ENCODE peak calls at places on chromosomes 16 and 17, in four cellular contexts. H, C, O and E are unnamed samples.

GRCh38 chr16:12904041-12904671 is 2.8 kb downstream of the SHISA9 start:
- DNase-seq in O (no peak), C (no peak), H (no peak), E (no peak)

GRCh38 chr17:15262291-15263205 is 2.6 kb downstream of the PMP22 start:
- DNase-seq in C (peak; percentile 95), H (peak; percentile 35), O (no peak), E (peak; percentile 96)

GRCh38 chr17:50123649-50124349 is 6.2 kb downstream of the SAMD14 start:
- DNase-seq in C (no peak), O (no peak), H (no peak), E (no peak)

GRCh38 chr16:16045879-16046278 is 96.5 kb downstream of the ABCC1 start:
- DNase-seq in O (no peak), H (no peak), C (no peak), E (no peak)

GRCh38 chr17:48505788-48506187 is 25.0 kb downstream of the HOXB1 start:
- DNase-seq in H (no peak), C (no peak), O (no peak), E (no peak)

GRCh38 chr17:73628642-73629552 is 15.3 kb downstream of the SDK2 start:
- DNase-seq in O (no peak), H (no peak), C (no peak), E (peak; percentile 25)

GRCh38 chr16:12766853-12767252 is 36.8 kb downstream of the CPPED1 start:
- DNase-seq in H (no peak), O (no peak), C (no peak), E (no peak)

GRCh38 chr17:18194804-18195203 is 11.2 kb downstream of the ALKBH5 start:
- DNase-seq in H (no peak), C (no peak), O (no peak), E (no peak)

GRCh38 chr16:57903656-57904055 is 67.3 kb downstream of the CNGB1 start:
- DNase-seq in H (no peak), C (peak; percentile 72), O (no peak), E (no peak)

GRCh38 chr17:39926588-39927100 is 757 bp downstream of the ORMDL3 start:
- DNase-seq in C (peak; percentile 85), H (peak; percentile 45), O (peak; percentile 39), E (peak; percentile 67)

GRCh38 chr17:6749519-6749918 is 6.3 kb upstream of the XAF1 start:
- DNase-seq in H (no peak), O (no peak), C (no peak), E (no peak)

GRCh38 chr17:50103941-50104340 is 8.8 kb downstream of the PDK2 start:
- DNase-seq in C (no peak), O (no peak), H (no peak), E (no peak)

GRCh38 chr17:12597895-12598294 is 67.8 kb upstream of the MYOCD start:
- DNase-seq in H (no peak), O (no peak), C (no peak), E (no peak)

GRCh38 chr17:44193326-44194084 is 6.2 kb downstream of the ATXN7L3 start:
- DNase-seq in O (no peak), C (no peak), H (no peak), E (no peak)

GRCh38 chr16:11585460-11586374 is 1.0 kb downstream of the LITAF start:
- DNase-seq in O (no peak), H (peak; percentile 49), C (peak; percentile 82), E (peak; percentile 60)

GRCh38 chr17:46071796-46072195 is 72.7 kb downstream of the STH start:
- DNase-seq in O (no peak), C (no peak), H (no peak), E (no peak)

GRCh38 chr16:85715169-85716015 is 26.6 kb upstream of the GINS2 start:
- DNase-seq in O (no peak), H (no peak), C (no peak), E (no peak)

GRCh38 chr16:7888421-7888820 is 555.8 kb downstream of the RBFOX1 start:
- DNase-seq in O (no peak), H (no peak), C (no peak), E (no peak)

GRCh38 chr17:29138991-29139682 is 41.1 kb downstream of the MYO18A start:
- DNase-seq in C (no peak), H (peak; percentile 78), O (no peak), E (no peak)
- H3K4me3 ChIP-seq in C (peak overlapping the region; percentile 35), H (peak overlapping the region; percentile 50), O (peak overlapping the region; percentile 73), E (no peak overlapping the region)

DNA sequence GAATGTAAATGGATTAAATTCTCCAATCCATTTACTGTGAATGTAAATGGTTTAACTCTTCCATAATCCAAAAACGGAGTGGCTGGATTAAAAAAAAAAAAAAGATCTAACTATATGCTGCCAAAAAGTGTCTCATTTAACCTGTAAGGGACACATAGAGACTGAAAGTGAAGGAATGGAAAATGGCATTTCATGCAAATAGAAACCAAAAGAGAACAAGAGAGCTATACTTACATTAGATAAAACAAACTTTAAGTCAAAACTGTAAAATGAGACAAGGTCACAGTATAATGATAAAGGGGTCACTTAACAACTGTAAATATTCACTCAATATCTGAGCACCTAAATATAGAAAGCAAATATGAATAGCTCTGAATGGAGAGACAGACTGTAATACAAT is 36.6 kb downstream of the CDR2 start:
- DNase-seq in C (no peak), H (no peak), O (no peak), E (no peak)
- H3K9me3 ChIP-seq in C (peaks cover 2% of the 10 kb centered on the region), H (no peaks in the 10 kb centered on the region), O (peaks cover 5% of the 10 kb centered on the region), E (no peaks in the 10 kb centered on the region)

GRCh38 chr17:33112763-33113162 is 121.1 kb downstream of the SPACA3 start:
- DNase-seq in O (no peak), C (no peak), H (no peak), E (no peak)
- H3K27ac ChIP-seq in O (no peak overlapping the region), C (no peak overlapping the region), H (no peak overlapping the region), E (no peak overlapping the region)

GRCh38 chr17:81489986-81490598 is 22.5 kb downstream of the ACTG1 start:
- DNase-seq in O (no peak), H (no peak), C (no peak), E (no peak)
- H3K4me3 ChIP-seq in O (no peak overlapping the region), H (no peak overlapping the region), C (no peak overlapping the region), E (no peak overlapping the region)

DNA sequence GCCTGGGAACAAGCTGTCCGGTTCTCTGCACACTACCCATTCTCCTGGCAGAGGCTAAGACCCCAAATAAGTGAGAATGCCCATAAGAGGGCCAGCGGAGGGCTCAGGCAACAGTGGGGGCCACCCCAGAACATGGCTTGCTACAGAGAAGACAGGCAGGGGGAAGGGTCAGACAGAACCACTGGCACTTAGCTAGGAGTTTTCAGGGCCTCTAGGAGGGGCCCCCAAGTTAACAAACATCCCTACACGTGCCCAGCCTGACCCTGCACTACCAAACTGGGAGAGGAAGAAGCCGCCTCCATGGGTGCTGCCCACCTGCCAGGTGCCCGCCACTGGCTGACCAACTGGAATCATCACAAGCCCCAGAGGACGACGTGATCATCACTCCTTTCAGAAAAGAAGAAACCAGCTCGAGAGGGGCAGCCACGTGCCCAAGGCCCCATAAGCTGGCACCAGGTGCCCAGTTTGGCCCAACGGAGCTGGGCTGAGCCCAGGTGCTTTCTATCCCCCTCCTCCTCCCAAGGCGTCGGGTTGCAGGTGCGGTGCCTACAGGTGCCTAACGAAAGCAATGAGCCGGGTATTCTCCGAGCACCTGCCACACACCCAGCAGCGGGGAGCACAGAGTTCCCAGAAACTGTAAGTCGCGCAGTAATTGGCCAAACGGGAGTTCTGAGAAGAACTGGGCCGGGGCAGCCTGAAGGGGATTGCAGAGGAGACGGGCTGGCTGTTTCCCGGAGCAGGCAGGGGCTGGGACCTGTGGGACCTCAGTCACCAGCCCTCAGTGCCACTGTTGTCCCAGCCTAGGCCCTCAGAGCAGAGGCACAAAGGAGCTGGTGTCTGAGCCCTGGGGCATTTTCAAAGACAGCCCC is 13.2 kb downstream of the RPH3AL start:
- DNase-seq in O (no peak), H (no peak), C (peak; percentile 78), E (peak; percentile 68)
- H3K9me3 ChIP-seq in O (no peaks in the 10 kb centered on the region), H (no peaks in the 10 kb centered on the region), C (no peaks in the 10 kb centered on the region), E (no peaks in the 10 kb centered on the region)

DNA sequence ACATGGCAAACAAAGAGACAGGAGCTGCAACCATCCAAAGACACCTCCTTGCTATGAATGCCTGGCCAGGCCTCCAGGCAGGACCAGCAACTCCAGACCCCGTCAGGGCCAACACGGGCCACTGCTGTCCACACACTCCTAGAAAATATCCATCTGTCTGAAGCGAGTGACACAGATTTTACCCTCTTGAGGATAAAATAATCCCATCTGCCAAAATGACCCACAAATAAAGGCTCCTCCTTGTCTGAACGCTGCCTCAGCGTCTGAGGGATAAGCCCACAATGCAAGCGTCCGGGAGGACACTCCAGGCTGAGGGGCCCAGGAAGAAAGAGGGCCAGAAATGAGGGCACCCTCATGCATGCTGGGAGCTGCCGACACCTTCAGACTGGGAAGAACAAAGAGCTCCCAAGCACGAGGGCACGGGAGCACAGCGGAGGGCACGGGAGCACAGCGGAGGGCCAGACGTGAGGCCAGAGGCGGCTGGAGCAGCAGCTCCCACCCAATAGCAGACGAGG is 126.9 kb downstream of the ZNF778 start:
- DNase-seq in O (no peak), H (no peak), C (peak; percentile 61), E (no peak)
- H3K27ac ChIP-seq in O (no peak overlapping the region), H (no peak overlapping the region), C (peak overlapping the region; percentile 8), E (no peak overlapping the region)

GRCh38 chr17:68950725-68951124 is 4.5 kb downstream of the ABCA8 start:
- DNase-seq in O (no peak), H (no peak), C (no peak), E (no peak)

GRCh38 chr17:68955181-68955841 is at the start of gene ABCA8:
- DNase-seq in H (no peak), O (no peak), C (no peak), E (no peak)

GRCh38 chr17:68957944-68958343 is 2.8 kb upstream of the ABCA8 start:
- DNase-seq in H (no peak), O (no peak), C (no peak), E (no peak)

GRCh38 chr17:68954146-68954971 is 833 bp downstream of the ABCA8 start:
- DNase-seq in O (no peak), H (no peak), C (no peak), E (no peak)

GRCh38 chr17:68953340-68953997 is 1.7 kb downstream of the ABCA8 start:
- DNase-seq in C (no peak), O (no peak), H (no peak), E (no peak)
- H3K4me3 ChIP-seq in C (peak overlapping the region; percentile 33), O (no peak overlapping the region), H (no peak overlapping the region), E (no peak overlapping the region)